ENCODE peak calls at places on chromosomes 2 and 18, in six cellular contexts. J is upper lobe of right lung, P is fibroblast of lung, D is heart right ventricle, L is progenitor cell of endocrine pancreas, C is kidney epithelial cell. H is an unnamed sample.

GRCh38 chr2:205681836-205682238 is 464 bp upstream of the NRP2 start:
- DNase-seq in J (peak), P (peak), D (no peak), L (no peak), C (no peak), H (peak)

GRCh38 chr2:236352761-236353593 is 88.8 kb upstream of the ASB18 start:
- DNase-seq in J (no peak), P (peak), D (no peak), L (no peak), C (no peak), H (no peak)

GRCh38 chr18:46542545-46542944 is 114.5 kb downstream of the LOXHD1 start:
- DNase-seq in J (no peak), P (no peak), D (no peak), L (peak), C (no peak), H (no peak)

GRCh38 chr2:129868151-129868550 is 111.3 kb upstream of the RAB6C start:
- DNase-seq in J (no peak), P (no peak), D (no peak), L (no peak), C (no peak), H (no peak)

GRCh38 chr2:42171396-42171971 is 2.3 kb downstream of the EML4 start:
- DNase-seq in J (no peak), P (no peak), D (no peak), L (no peak), C (no peak), H (no peak)

GRCh38 chr2:104793971-104794370 is 59.9 kb upstream of the POU3F3 start:
- DNase-seq in J (no peak), P (no peak), D (no peak), L (no peak), C (no peak), H (no peak)

GRCh38 chr2:25592766-25593292 is 80.5 kb downstream of the DTNB start:
- DNase-seq in J (no peak), P (no peak), D (no peak), L (no peak), C (no peak), H (no peak)

GRCh38 chr2:150487537-150488429 is at the start of gene RND3:
- DNase-seq in J (peak), P (peak), D (peak), L (peak), C (peak), H (peak)

GRCh38 chr2:129758461-129759185 is 220.8 kb upstream of the RAB6C start:
- DNase-seq in J (no peak), P (no peak), D (peak), L (no peak), C (no peak), H (no peak)

GRCh38 chr2:226031962-226032441 is 632.5 kb downstream of the NYAP2 start:
- DNase-seq in J (no peak), P (peak), D (no peak), L (no peak), C (no peak), H (no peak)

GRCh38 chr2:135904590-135904989 is 28.3 kb upstream of the MCM6 start:
- DNase-seq in J (no peak), P (peak), D (no peak), L (no peak), C (peak), H (no peak)

GRCh38 chr18:13813271-13813849 is 10.6 kb upstream of the MC5R start:
- DNase-seq in J (no peak), P (peak), D (peak), L (peak), C (no peak), H (no peak)

GRCh38 chr2:101111917-101112771 is 39.0 kb downstream of the TBC1D8 start:
- DNase-seq in J (no peak), P (peak), D (peak), L (no peak), C (no peak), H (no peak)

GRCh38 chr2:127770973-127771735 is 39.8 kb downstream of the WDR33 start:
- DNase-seq in J (no peak), P (peak), D (no peak), L (no peak), C (peak), H (no peak)

GRCh38 chr18:48161911-48162698 is 231.6 kb upstream of the SMAD2 start:
- DNase-seq in J (no peak), P (no peak), D (peak), L (no peak), C (no peak), H (no peak)

GRCh38 chr2:12300019-12300602 is 416.6 kb upstream of the TRIB2 start:
- DNase-seq in J (no peak), P (no peak), D (no peak), L (no peak), C (no peak), H (no peak)

GRCh38 chr2:227098162-227098515 is 65.9 kb downstream of the COL4A4 start:
- DNase-seq in J (no peak), P (no peak), D (no peak), L (no peak), C (no peak), H (no peak)

GRCh38 chr2:126507425-126507867 is 148.5 kb upstream of the GYPC start:
- DNase-seq in J (no peak), P (no peak), D (no peak), L (no peak), C (no peak), H (no peak)

GRCh38 chr2:234681206-234681605 is 184.3 kb upstream of the ARL4C start:
- DNase-seq in J (no peak), P (no peak), D (no peak), L (no peak), C (peak), H (no peak)

GRCh38 chr2:179410552-179411356 is 146.1 kb upstream of the SESTD1 start:
- DNase-seq in J (no peak), P (peak), D (peak), L (peak), C (no peak), H (no peak)

GRCh38 chr2:133643822-133644221 is 75.6 kb upstream of the NCKAP5 start:
- DNase-seq in J (no peak), P (no peak), D (no peak), L (no peak), C (no peak), H (no peak)

GRCh38 chr2:25491003-25491696 is 149.4 kb upstream of the DNMT3A start:
- DNase-seq in J (no peak), P (no peak), D (no peak), L (no peak), C (no peak), H (no peak)

GRCh38 chr18:25830787-25831186 is 259.6 kb downstream of the SS18 start:
- DNase-seq in J (no peak), P (peak), D (peak), L (no peak), C (peak), H (no peak)

GRCh38 chr18:24530630-24531111 is 70.2 kb downstream of the HRH4 start:
- DNase-seq in J (no peak), P (peak), D (no peak), L (no peak), C (peak), H (no peak)

GRCh38 chr2:130986890-130987493 is 106.3 kb downstream of the FAM168B start:
- DNase-seq in J (no peak), P (no peak), D (no peak), L (no peak), C (no peak), H (no peak)

GRCh38 chr2:96091711-96092579 is 24.4 kb downstream of the ADRA2B start:
- DNase-seq in J (peak), P (no peak), D (no peak), L (peak), C (no peak), H (peak)

GRCh38 chr2:237471457-237472186 is 15.4 kb upstream of the MLPH start:
- DNase-seq in J (peak), P (peak), D (peak), L (no peak), C (no peak), H (no peak)

GRCh38 chr2:74886811-74887210 is 52.9 kb downstream of the HK2 start:
- DNase-seq in J (no peak), P (no peak), D (no peak), L (no peak), C (no peak), H (no peak)

GRCh38 chr2:9984217-9984739 is 32.8 kb downstream of the GRHL1 start:
- DNase-seq in J (no peak), P (peak), D (no peak), L (no peak), C (no peak), H (no peak)

GRCh38 chr2:178845565-178846457 is 38.6 kb upstream of the TTN start:
- DNase-seq in J (no peak), P (peak), D (no peak), L (no peak), C (no peak), H (no peak)

GRCh38 chr18:31230495-31230894 is 67.8 kb upstream of the DSC1 start:
- DNase-seq in J (no peak), P (no peak), D (no peak), L (no peak), C (peak), H (no peak)

GRCh38 chr18:46712406-46712805 is 44.4 kb downstream of the ST8SIA5 start:
- DNase-seq in J (no peak), P (peak), D (peak), L (no peak), C (peak), H (no peak)

GRCh38 chr2:133379159-133379558 is 189.1 kb downstream of the NCKAP5 start:
- DNase-seq in J (no peak), P (peak), D (no peak), L (no peak), C (no peak), H (no peak)

GRCh38 chr2:34486945-34487344 is 887.8 kb upstream of the FAM98A start:
- DNase-seq in J (no peak), P (no peak), D (no peak), L (no peak), C (no peak), H (no peak)

DNA sequence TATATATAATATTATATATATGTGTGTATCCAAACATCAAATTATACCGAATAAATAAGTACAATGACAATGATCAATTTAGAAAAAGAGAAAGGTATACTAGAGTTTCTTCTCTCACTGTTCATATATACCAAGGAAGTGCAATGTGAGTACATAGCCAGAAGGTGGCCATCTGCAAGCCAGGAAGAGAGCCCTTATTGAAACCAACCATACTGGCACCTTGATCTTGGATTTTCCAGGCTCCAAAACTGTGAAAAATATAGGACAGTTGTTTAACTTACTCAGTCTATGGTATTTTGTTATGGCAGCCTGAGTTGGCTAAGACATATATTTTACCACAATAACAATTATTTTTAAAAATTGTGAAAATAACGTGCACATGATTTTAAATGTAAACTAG is 1490.2 kb upstream of the SLC39A10 start:
- DNase-seq in J (no peak), P (peak), D (no peak), L (no peak), C (no peak), H (no peak)
- TF ChIP-seq CTCF in J (peak), P (peak), D (peak), L (peak), C (peak), H (peak)

GRCh38 chr2:65688166-65688886 is 255.9 kb upstream of the SPRED2 start:
- DNase-seq in J (no peak), P (no peak), D (no peak), L (no peak), C (no peak), H (no peak)

GRCh38 chr2:65691816-65692215 is 259.4 kb upstream of the SPRED2 start:
- DNase-seq in J (no peak), P (no peak), D (no peak), L (no peak), C (no peak), H (no peak)

GRCh38 chr2:65681503-65681902 is 249.1 kb upstream of the SPRED2 start:
- DNase-seq in J (no peak), P (no peak), D (no peak), L (no peak), C (no peak), H (no peak)

GRCh38 chr2:65687614-65688013 is 255.2 kb upstream of the SPRED2 start:
- DNase-seq in J (no peak), P (no peak), D (no peak), L (no peak), C (no peak), H (no peak)

GRCh38 chr2:65686928-65687521 is 254.6 kb upstream of the SPRED2 start:
- DNase-seq in J (no peak), P (no peak), D (no peak), L (no peak), C (no peak), H (no peak)
- TF ChIP-seq CTCF in J (no peak), P (peak), D (no peak), L (peak), C (peak), H (no peak)

DNA sequence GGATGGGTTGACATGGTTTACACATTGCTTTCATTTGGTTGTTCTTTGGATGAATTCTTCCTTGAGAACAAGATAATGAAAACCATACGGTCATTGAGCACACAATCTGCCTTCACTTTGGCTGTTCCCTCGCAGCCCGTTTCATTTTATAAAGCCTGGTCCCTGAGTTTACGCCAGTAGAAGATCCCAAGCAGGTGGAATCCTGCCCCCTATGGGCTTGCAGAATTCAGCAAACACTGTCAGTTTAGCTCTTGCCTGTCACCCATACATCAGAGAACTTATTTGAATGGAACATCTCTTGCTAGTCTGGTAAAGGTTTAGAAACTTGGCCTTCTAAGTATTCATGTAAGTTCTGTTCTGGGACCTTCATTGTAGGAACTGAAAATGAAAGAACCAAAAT is 666.4 kb upstream of the ZEB2 start:
- DNase-seq in J (no peak), P (no peak), D (peak), L (no peak), C (no peak), H (no peak)
- TF ChIP-seq CTCF in J (peak), P (peak), D (peak), L (no peak), C (no peak), H (no peak)

GRCh38 chr2:215553946-215554345 is 118.1 kb upstream of the FN1 start:
- DNase-seq in J (no peak), P (no peak), D (no peak), L (no peak), C (no peak), H (no peak)
- TF ChIP-seq CTCF in J (no peak), P (peak), D (no peak), L (no peak), C (no peak), H (no peak)

DNA sequence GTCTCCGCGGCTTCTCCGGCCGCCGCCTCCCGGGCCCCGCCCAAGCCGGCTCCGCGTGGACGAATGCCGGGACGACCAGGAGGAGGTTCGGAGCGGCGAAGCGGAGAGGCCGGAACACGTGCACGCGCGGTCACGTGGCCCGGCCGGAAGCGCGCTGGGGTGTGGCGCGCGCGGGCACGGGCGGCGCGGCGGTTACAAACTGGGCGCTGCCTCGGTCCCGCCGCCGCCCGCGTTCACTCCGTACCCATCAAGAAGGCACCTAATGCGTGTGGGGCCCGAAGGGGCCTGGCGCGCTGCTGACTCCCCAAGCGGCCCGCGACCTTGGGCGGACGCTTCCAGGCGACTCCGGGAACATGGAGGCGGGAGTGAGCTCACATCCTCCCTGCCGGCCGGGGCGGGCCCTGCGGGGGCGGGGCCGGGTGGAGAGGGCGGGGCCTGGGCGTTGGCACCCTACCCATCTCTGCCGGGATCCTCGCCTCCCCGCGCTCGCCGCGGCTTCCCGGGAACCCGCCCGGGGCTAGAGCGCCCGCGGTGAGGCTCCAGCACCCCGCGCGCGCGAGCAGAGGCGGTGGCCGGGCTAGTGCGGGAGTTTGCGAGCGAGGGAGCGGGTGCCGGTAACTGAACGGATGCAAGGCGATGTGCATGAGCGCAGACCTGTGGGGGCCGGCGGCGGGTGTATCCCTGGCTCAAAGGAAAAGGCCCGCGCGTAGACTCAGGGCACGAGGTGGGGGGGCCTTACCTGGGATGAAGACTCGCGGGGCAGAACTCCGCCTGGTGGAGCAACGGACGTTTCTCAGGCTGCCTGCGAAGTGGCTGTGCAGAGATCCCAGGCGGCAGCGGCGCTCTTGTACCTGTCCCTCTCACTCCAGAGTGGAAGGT is at the start of gene TMEM185B:
- DNase-seq in J (peak), P (peak), D (peak), L (peak), C (no peak), H (peak)
- TF ChIP-seq CTCF in J (no peak), P (peak), D (no peak), L (peak), C (peak), H (peak)

DNA sequence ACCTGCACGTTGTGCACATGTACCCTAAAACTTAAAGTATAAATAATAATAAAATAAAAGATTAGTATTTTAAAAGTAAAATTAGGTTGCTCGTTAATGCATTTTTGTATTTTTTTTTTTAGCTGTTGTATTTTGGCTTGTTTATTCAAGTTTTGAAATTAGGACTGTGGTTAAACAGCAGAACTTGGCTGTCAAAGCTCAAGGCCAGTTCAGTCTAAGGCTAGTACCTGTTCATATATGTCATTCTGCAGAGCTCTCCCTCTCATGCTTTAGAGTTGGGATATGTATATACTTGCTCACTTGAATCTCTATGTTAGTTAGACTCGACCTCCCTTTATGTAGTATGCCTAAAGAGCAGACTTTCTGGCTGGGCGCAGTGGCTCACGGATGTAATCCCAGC is 32.7 kb downstream of the MOB4 start:
- DNase-seq in J (no peak), P (no peak), D (no peak), L (no peak), C (no peak), H (no peak)
- TF ChIP-seq CTCF in J (no peak), P (no peak), D (no peak), L (no peak), C (no peak), H (no peak)